ENCODE peak calls at places on chromosomes 11 and 22, in ten cellular contexts. One of them, this sample, is unnamed.

GRCh38 chr11:89495951-89496350 is 4.8 kb upstream of the NOX4 start:
- DNase-seq in T follicular helper cell: no peak
- DNase-seq in activated naive CD8-positive, alpha-beta T cell treated with anti-CD3 and anti-CD28 coated beads, Interleukin-2, amount 10 ng/mL, durations not matched to agents 7 days and 5 days: no peak
- DNase-seq in lower lobe of right lung: no peak
- DNase-seq in KBM-7: no peak
- DNase-seq in CD8-positive, alpha-beta T cell: no peak
- DNase-seq in ecto neural progenitor cell: no peak
- DNase-seq in skeletal muscle cell: peak; percentile 85
- DNase-seq in GM12891: no peak
- DNase-seq in HCEC 1CT: no peak
- DNase-seq in this sample: no peak

GRCh38 chr11:95717314-95717713 is 72.3 kb downstream of the FAM76B start:
- DNase-seq in ecto neural progenitor cell: no peak
- DNase-seq in activated naive CD8-positive, alpha-beta T cell treated with anti-CD3 and anti-CD28 coated beads, Interleukin-2, amount 10 ng/mL, durations not matched to agents 7 days and 5 days: no peak
- DNase-seq in lower lobe of right lung: no peak
- DNase-seq in GM12891: no peak
- DNase-seq in KBM-7: no peak
- DNase-seq in HCEC 1CT: no peak
- DNase-seq in CD8-positive, alpha-beta T cell: no peak
- DNase-seq in skeletal muscle cell: no peak
- DNase-seq in T follicular helper cell: no peak
- DNase-seq in this sample: no peak

GRCh38 chr22:44628856-44629255 is 73.1 kb upstream of the PRR5 start:
- DNase-seq in lower lobe of right lung: peak; percentile 38
- DNase-seq in ecto neural progenitor cell: no peak
- DNase-seq in KBM-7: no peak
- DNase-seq in activated naive CD8-positive, alpha-beta T cell treated with anti-CD3 and anti-CD28 coated beads, Interleukin-2, amount 10 ng/mL, durations not matched to agents 7 days and 5 days: no peak
- DNase-seq in GM12891: no peak
- DNase-seq in CD8-positive, alpha-beta T cell: no peak
- DNase-seq in HCEC 1CT: no peak
- DNase-seq in skeletal muscle cell: no peak
- DNase-seq in T follicular helper cell: no peak
- DNase-seq in this sample: no peak

GRCh38 chr22:40668611-40669390 is 10.5 kb upstream of the MCHR1 start:
- DNase-seq in HCEC 1CT: peak; percentile 51
- DNase-seq in KBM-7: peak; percentile 50
- DNase-seq in lower lobe of right lung: no peak
- DNase-seq in activated naive CD8-positive, alpha-beta T cell treated with anti-CD3 and anti-CD28 coated beads, Interleukin-2, amount 10 ng/mL, durations not matched to agents 7 days and 5 days: no peak
- DNase-seq in T follicular helper cell: no peak
- DNase-seq in CD8-positive, alpha-beta T cell: no peak
- DNase-seq in GM12891: no peak
- DNase-seq in ecto neural progenitor cell: no peak
- DNase-seq in skeletal muscle cell: peak; percentile 67
- DNase-seq in this sample: no peak

GRCh38 chr22:39526736-39527171 is 5.8 kb downstream of the RPS19BP1 start:
- DNase-seq in activated naive CD8-positive, alpha-beta T cell treated with anti-CD3 and anti-CD28 coated beads, Interleukin-2, amount 10 ng/mL, durations not matched to agents 7 days and 5 days: peak; percentile 59
- DNase-seq in T follicular helper cell: no peak
- DNase-seq in skeletal muscle cell: no peak
- DNase-seq in HCEC 1CT: no peak
- DNase-seq in CD8-positive, alpha-beta T cell: no peak
- DNase-seq in GM12891: no peak
- DNase-seq in lower lobe of right lung: peak; percentile 57
- DNase-seq in KBM-7: peak; percentile 67
- DNase-seq in ecto neural progenitor cell: no peak
- DNase-seq in this sample: peak; percentile 29

GRCh38 chr11:110430267-110431211 is 791 bp downstream of the FDX1 start:
- DNase-seq in skeletal muscle cell: no peak
- DNase-seq in activated naive CD8-positive, alpha-beta T cell treated with anti-CD3 and anti-CD28 coated beads, Interleukin-2, amount 10 ng/mL, durations not matched to agents 7 days and 5 days: no peak
- DNase-seq in HCEC 1CT: no peak
- DNase-seq in lower lobe of right lung: no peak
- DNase-seq in ecto neural progenitor cell: no peak
- DNase-seq in CD8-positive, alpha-beta T cell: peak; percentile 49
- DNase-seq in GM12891: peak; percentile 37
- DNase-seq in T follicular helper cell: no peak
- DNase-seq in KBM-7: peak; percentile 49
- DNase-seq in this sample: no peak

GRCh38 chr11:117822031-117822521 is 2.5 kb downstream of the FXYD2 start:
- DNase-seq in CD8-positive, alpha-beta T cell: peak; percentile 61
- DNase-seq in ecto neural progenitor cell: no peak
- DNase-seq in GM12891: no peak
- DNase-seq in HCEC 1CT: no peak
- DNase-seq in T follicular helper cell: no peak
- DNase-seq in skeletal muscle cell: no peak
- DNase-seq in activated naive CD8-positive, alpha-beta T cell treated with anti-CD3 and anti-CD28 coated beads, Interleukin-2, amount 10 ng/mL, durations not matched to agents 7 days and 5 days: peak; percentile 76
- DNase-seq in KBM-7: no peak
- DNase-seq in lower lobe of right lung: no peak
- DNase-seq in this sample: peak; percentile 34

GRCh38 chr22:23675502-23676415 is 15.1 kb upstream of the RGL4 start:
- DNase-seq in activated naive CD8-positive, alpha-beta T cell treated with anti-CD3 and anti-CD28 coated beads, Interleukin-2, amount 10 ng/mL, durations not matched to agents 7 days and 5 days: no peak
- DNase-seq in T follicular helper cell: no peak
- DNase-seq in ecto neural progenitor cell: no peak
- DNase-seq in GM12891: no peak
- DNase-seq in HCEC 1CT: no peak
- DNase-seq in lower lobe of right lung: peak; percentile 74
- DNase-seq in skeletal muscle cell: no peak
- DNase-seq in KBM-7: no peak
- DNase-seq in CD8-positive, alpha-beta T cell: no peak
- DNase-seq in this sample: no peak

GRCh38 chr11:81869337-81870065 is 864.2 kb downstream of the FAM181B start:
- DNase-seq in GM12891: peak; percentile 4
- DNase-seq in T follicular helper cell: peak; percentile 77
- DNase-seq in HCEC 1CT: no peak
- DNase-seq in skeletal muscle cell: no peak
- DNase-seq in KBM-7: peak; percentile 90
- DNase-seq in CD8-positive, alpha-beta T cell: peak; percentile 69
- DNase-seq in lower lobe of right lung: no peak
- DNase-seq in activated naive CD8-positive, alpha-beta T cell treated with anti-CD3 and anti-CD28 coated beads, Interleukin-2, amount 10 ng/mL, durations not matched to agents 7 days and 5 days: peak; percentile 73
- DNase-seq in ecto neural progenitor cell: no peak
- DNase-seq in this sample: peak; percentile 78

GRCh38 chr11:77647906-77648305 is 10.3 kb upstream of the CLNS1A start:
- DNase-seq in CD8-positive, alpha-beta T cell: no peak
- DNase-seq in HCEC 1CT: peak; percentile 28
- DNase-seq in ecto neural progenitor cell: no peak
- DNase-seq in T follicular helper cell: no peak
- DNase-seq in KBM-7: no peak
- DNase-seq in skeletal muscle cell: no peak
- DNase-seq in lower lobe of right lung: no peak
- DNase-seq in activated naive CD8-positive, alpha-beta T cell treated with anti-CD3 and anti-CD28 coated beads, Interleukin-2, amount 10 ng/mL, durations not matched to agents 7 days and 5 days: no peak
- DNase-seq in GM12891: no peak
- DNase-seq in this sample: no peak

This sample was measured in T-helper 9 cell.